ENCODE peak calls at places on chromosomes 7 and 10, in six cellular contexts. A is HCT116, D is NT2/D1, I is SK-N-SH, H is astrocyte, C is fibroblast of lung. J is an unnamed sample.

GRCh38 chr7:16978358-16979244 is 96.8 kb upstream of the AGR3 start:
- DNase-seq in A (no peak), D (peak; percentile 27), I (no peak), H (peak; percentile 80), C (peak; percentile 84), J (no peak)

GRCh38 chr7:50681451-50682045 is 101.1 kb downstream of the GRB10 start:
- DNase-seq in A (no peak), D (no peak), I (no peak), H (no peak), C (no peak), J (no peak)

GRCh38 chr7:112224186-112224585 is 17.7 kb downstream of the ZNF277 start:
- DNase-seq in A (no peak), D (no peak), I (no peak), H (no peak), C (no peak), J (no peak)

GRCh38 chr10:62734781-62735463 is 69.6 kb upstream of the ADO start:
- DNase-seq in A (no peak), D (no peak), I (no peak), H (no peak), C (no peak), J (no peak)

GRCh38 chr10:133100706-133101463 is 13.2 kb downstream of the ADGRA1 start:
- DNase-seq in A (no peak), D (peak; percentile 90), I (no peak), H (no peak), C (no peak), J (no peak)

GRCh38 chr7:77702451-77703219 is 6.4 kb downstream of the RSBN1L start:
- DNase-seq in A (no peak), D (no peak), I (no peak), H (peak; percentile 41), C (peak; percentile 58), J (no peak)

GRCh38 chr10:130511801-130512200 is 375.6 kb downstream of the GLRX3 start:
- DNase-seq in A (no peak), D (no peak), I (no peak), H (no peak), C (no peak), J (no peak)

GRCh38 chr10:122649903-122650302 is 49.7 kb downstream of the C10orf120 start:
- DNase-seq in A (no peak), D (no peak), I (no peak), H (no peak), C (no peak), J (no peak)

GRCh38 chr10:114508376-114508775 is 104.1 kb upstream of the AFAP1L2 start:
- DNase-seq in A (no peak), D (no peak), I (no peak), H (no peak), C (no peak), J (no peak)

GRCh38 chr7:108459922-108460551 is 3.8 kb upstream of the NRCAM start:
- DNase-seq in A (peak; percentile 4), D (no peak), I (peak; percentile 66), H (peak; percentile 8), C (peak; percentile 29), J (no peak)

DNA sequence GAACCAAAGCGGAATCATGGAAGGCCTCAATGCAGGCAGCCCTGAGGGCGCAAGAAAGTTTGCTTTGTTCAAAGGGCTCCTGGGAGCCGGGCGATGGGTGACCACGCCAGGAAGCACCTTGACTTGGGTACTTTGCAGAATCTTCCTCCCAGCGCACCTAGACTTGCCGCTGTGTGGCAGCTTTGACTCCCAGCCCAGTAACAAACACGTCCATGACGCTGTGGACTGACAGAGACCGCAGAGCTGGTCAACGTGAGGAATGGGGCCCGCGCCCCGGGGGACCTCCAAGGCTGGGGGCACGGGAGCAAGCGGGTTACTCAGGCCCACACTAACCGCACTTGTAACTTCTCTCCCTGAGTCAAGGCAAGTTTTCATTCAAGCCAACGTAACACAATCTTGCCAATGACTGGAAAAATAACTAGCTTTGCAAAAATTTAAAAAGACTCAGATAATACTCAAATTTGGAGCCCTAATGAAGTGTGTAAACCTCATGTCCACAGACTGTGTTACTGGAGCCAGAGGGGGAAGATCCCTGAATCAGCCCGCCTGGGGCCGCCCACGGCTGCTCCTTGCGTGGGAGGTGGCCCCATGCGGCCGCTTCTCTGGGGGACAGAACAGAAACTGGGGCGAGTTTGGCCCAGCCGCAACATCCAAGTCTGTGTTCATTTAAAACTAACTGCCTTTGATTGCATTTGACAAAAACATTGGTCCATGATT is 130.8 kb downstream of the DNAJB6 start:
- DNase-seq in A (no peak), D (no peak), I (no peak), H (no peak), C (no peak), J (no peak)
- H3K9ac ChIP-seq in A (no peak overlapping the region), D (no peak overlapping the region), I (no peak overlapping the region), H (no peak overlapping the region), C (no peak overlapping the region), J (no peak overlapping the region)

GRCh38 chr7:107045195-107045960 is 873 bp downstream of the PRKAR2B start:
- DNase-seq in A (no peak), D (no peak), I (peak; percentile 74), H (no peak), C (peak; percentile 3), J (no peak)
- H3K9ac ChIP-seq in A (peak overlapping the region; percentile 49), D (peak overlapping the region; percentile 75), I (peak overlapping the region; percentile 76), H (peak overlapping the region; percentile 64), C (peak overlapping the region; percentile 33), J (no peak overlapping the region)

GRCh38 chr10:94361161-94361794 is 1.5 kb downstream of the NOC3L start:
- DNase-seq in A (no peak), D (no peak), I (peak; percentile 9), H (no peak), C (peak; percentile 4), J (no peak)
- H3K9ac ChIP-seq in A (peak overlapping the region; percentile 78), D (no peak overlapping the region), I (peak overlapping the region; percentile 72), H (peak overlapping the region; percentile 87), C (no peak overlapping the region), J (peak overlapping the region; percentile 42)

GRCh38 chr7:66689081-66689480 is 51.5 kb upstream of the RABGEF1 start:
- DNase-seq in A (no peak), D (no peak), I (no peak), H (no peak), C (no peak), J (no peak)

GRCh38 chr7:66682350-66683093 is 53.8 kb downstream of the KCTD7 start:
- DNase-seq in A (no peak), D (no peak), I (peak; percentile 80), H (peak; percentile 53), C (peak; percentile 64), J (no peak)

GRCh38 chr7:66681491-66682349 is 53.0 kb downstream of the KCTD7 start:
- DNase-seq in A (peak; percentile 85), D (peak; percentile 93), I (peak; percentile 100), H (peak; percentile 90), C (peak; percentile 95), J (peak; percentile 59)

GRCh38 chr7:66683770-66684123 is 55.1 kb downstream of the KCTD7 start:
- DNase-seq in A (no peak), D (no peak), I (no peak), H (no peak), C (peak; percentile 14), J (no peak)

DNA sequence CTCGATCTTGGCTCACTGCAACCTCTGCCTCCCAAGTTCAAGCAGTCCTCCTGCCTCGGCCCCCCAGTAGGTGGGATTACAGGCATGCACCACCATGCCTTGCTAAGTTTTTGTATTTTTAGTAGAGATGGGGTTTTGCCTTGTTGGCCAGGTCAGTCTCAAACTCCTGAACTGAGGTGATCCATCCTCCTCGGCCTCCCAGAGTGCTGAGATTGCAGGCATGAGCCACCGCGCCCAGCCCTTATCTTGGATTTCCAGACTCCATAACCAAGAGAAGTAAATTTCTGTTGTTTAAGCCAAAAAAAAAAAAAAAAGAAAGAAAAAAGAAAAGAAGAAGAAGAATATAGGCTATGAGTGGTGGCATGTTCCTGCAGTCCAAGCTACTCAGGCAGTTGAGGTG is 53.3 kb upstream of the RABGEF1 start:
- DNase-seq in A (no peak), D (no peak), I (no peak), H (no peak), C (no peak), J (no peak)
- H3K9ac ChIP-seq in A (no peak overlapping the region), D (no peak overlapping the region), I (no peak overlapping the region), H (no peak overlapping the region), C (no peak overlapping the region), J (no peak overlapping the region)

J was measured in keratinocyte.